ENCODE peak calls at places on chromosomes 11 and 22, in ten cellular contexts. H is neural crest cell, B is LoVo, O is memory B cell, I is A172, M is substantia nigra, V is upper lobe of right lung, P is T-helper 1 cell, L is NCI-H1105, Z is HCT116. U is an unnamed sample.

GRCh38 chr11:75013051-75013450 is 24.3 kb downstream of the NEU3 start:
- DNase-seq in Z (no peak), V (no peak), L (no peak), B (no peak), O (no peak), P (no peak), M (no peak), I (no peak), H (no peak), U (no peak)

GRCh38 chr11:20007386-20007785 is 152.9 kb downstream of the DBX1 start:
- DNase-seq in O (no peak), P (no peak), H (no peak), L (no peak), V (no peak), Z (no peak), I (no peak), M (no peak), B (no peak), U (no peak)

GRCh38 chr11:77065878-77066228 is 918 bp upstream of the CAPN5 start:
- DNase-seq in V (peak; percentile 72), I (no peak), P (no peak), Z (no peak), M (no peak), L (no peak), H (no peak), O (no peak), B (no peak), U (peak; percentile 42)

GRCh38 chr22:44735518-44736428 is 16.6 kb upstream of the ARHGAP8 start:
- DNase-seq in L (peak; percentile 40), Z (no peak), M (peak; percentile 52), H (peak; percentile 96), I (peak; percentile 14), B (peak; percentile 52), P (peak; percentile 65), V (peak; percentile 89), O (peak; percentile 90), U (peak; percentile 92)

GRCh38 chr11:130585545-130585944 is 137.1 kb downstream of the ADAMTS15 start:
- DNase-seq in H (no peak), M (no peak), L (no peak), V (no peak), I (peak; percentile 25), P (no peak), O (no peak), B (peak; percentile 4), Z (no peak), U (peak; percentile 14)

GRCh38 chr22:36767035-36767775 is 8.7 kb downstream of the IFT27 start:
- DNase-seq in I (no peak), B (no peak), M (no peak), V (peak; percentile 36), H (no peak), L (no peak), Z (no peak), P (no peak), O (no peak), U (no peak)

GRCh38 chr11:68025047-68025446 is 5.4 kb upstream of the NDUFS8 start:
- DNase-seq in M (no peak), L (no peak), P (no peak), Z (no peak), I (no peak), O (no peak), V (no peak), B (no peak), H (no peak), U (no peak)

GRCh38 chr22:30565341-30565740 is 9.1 kb downstream of the GAL3ST1 start:
- DNase-seq in M (no peak), P (no peak), L (no peak), H (no peak), I (peak; percentile 51), V (no peak), Z (no peak), O (no peak), B (no peak), U (no peak)

GRCh38 chr11:65419773-65420481 is 2.7 kb upstream of the NEAT1 start:
- DNase-seq in P (peak; percentile 52), O (no peak), M (peak; percentile 70), B (peak; percentile 95), H (no peak), I (peak; percentile 88), V (peak; percentile 95), L (peak; percentile 10), Z (peak; percentile 77), U (peak; percentile 79)

GRCh38 chr11:69860796-69861445 is 41.7 kb upstream of the FGF3 start:
- DNase-seq in P (no peak), O (no peak), V (no peak), Z (no peak), B (no peak), H (no peak), L (no peak), I (no peak), M (no peak), U (no peak)